ENCODE peak calls at places on chromosomes 11 and 22, in five cellular contexts. J is mesenchymal stem cell, C is heart right ventricle, D is endothelial cell of umbilical vein, A is mesendoderm. K is an unnamed sample.

GRCh38 chr11:79043726-79044125 is 397.1 kb downstream of the TENM4 start:
- DNase-seq in J (no peak), C (no peak), D (no peak), A (no peak), K (no peak)

GRCh38 chr22:50671641-50672040 is 982 bp upstream of the SHANK3 start:
- DNase-seq in J (no peak), C (peak; percentile 47), D (peak; percentile 56), A (no peak), K (no peak)

GRCh38 chr22:28299760-28300159 is 379.9 kb downstream of the TTC28 start:
- DNase-seq in J (peak; percentile 13), C (no peak), D (no peak), A (peak; percentile 16), K (no peak)

GRCh38 chr22:50523806-50524663 is 1.4 kb downstream of the SCO2 start:
- DNase-seq in J (peak; percentile 5), C (no peak), D (no peak), A (no peak), K (no peak)

GRCh38 chr11:1564535-1565172 is 7.4 kb downstream of the DUSP8 start:
- DNase-seq in J (peak; percentile 83), C (peak; percentile 69), D (peak; percentile 57), A (peak; percentile 88), K (no peak)

GRCh38 chr11:117520201-117520600 is 192.5 kb downstream of the CEP164 start:
- DNase-seq in J (peak; percentile 2), C (no peak), D (no peak), A (no peak), K (no peak)

GRCh38 chr11:501001-501682 is 5.9 kb downstream of the RNH1 start:
- DNase-seq in J (no peak), C (peak; percentile 59), D (no peak), A (no peak), K (no peak)

GRCh38 chr11:1307163-1307870 is 2.1 kb downstream of the TOLLIP start:
- DNase-seq in J (no peak), C (no peak), D (no peak), A (no peak), K (no peak)

GRCh38 chr11:118914178-118914918 is 11.4 kb downstream of the BCL9L start:
- DNase-seq in J (no peak), C (no peak), D (no peak), A (peak; percentile 51), K (peak; percentile 80)

GRCh38 chr11:70548976-70549375 is 150.6 kb downstream of the CTTN start:
- DNase-seq in J (no peak), C (no peak), D (no peak), A (no peak), K (no peak)

GRCh38 chr11:88330826-88331428 is 6.6 kb downstream of the CTSC start:
- DNase-seq in J (no peak), C (no peak), D (no peak), A (no peak), K (no peak)

GRCh38 chr22:34622602-34623001 is 443.4 kb upstream of the ISX start:
- DNase-seq in J (no peak), C (no peak), D (no peak), A (no peak), K (no peak)

GRCh38 chr11:47843354-47844060 is 4.6 kb downstream of the NUP160 start:
- DNase-seq in J (no peak), C (no peak), D (no peak), A (no peak), K (no peak)

GRCh38 chr11:91927448-91927847 is 297.2 kb upstream of the FAT3 start:
- DNase-seq in J (no peak), C (no peak), D (no peak), A (no peak), K (no peak)

GRCh38 chr22:33658775-33659174 is 261.5 kb downstream of the LARGE1 start:
- DNase-seq in J (peak; percentile 83), C (peak; percentile 29), D (no peak), A (no peak), K (no peak)

GRCh38 chr22:39364646-39365405 is 15.0 kb downstream of the SYNGR1 start:
- DNase-seq in J (peak; percentile 43), C (no peak), D (no peak), A (no peak), K (no peak)

GRCh38 chr11:108793611-108794010 is 128.7 kb downstream of the DDX10 start:
- DNase-seq in J (no peak), C (no peak), D (no peak), A (no peak), K (no peak)

DNA sequence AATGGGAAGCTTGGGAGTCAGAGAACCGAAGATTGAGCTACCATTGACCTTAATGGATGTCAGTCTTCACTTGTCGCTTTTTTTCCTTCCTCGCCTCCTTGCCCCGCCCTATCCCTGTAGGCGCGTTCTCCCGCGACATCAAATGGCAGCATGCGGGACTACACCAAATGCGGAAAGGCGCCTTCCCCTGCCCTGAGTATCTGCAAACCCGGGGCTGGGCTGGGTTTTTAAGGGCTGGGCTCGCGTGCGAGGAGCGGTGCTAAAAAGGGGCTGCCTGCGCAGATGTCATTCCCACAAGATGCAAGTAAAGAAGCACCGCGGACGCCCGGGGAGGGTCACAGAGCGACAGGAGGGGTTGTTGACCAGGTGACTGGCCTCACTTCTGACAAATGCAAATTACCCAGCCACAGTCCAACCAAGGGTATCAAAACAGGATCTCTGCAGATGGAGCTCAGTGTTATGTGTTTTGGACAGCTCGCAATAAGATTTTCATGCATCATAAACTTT is 4.7 kb upstream of the FAM111B start:
- DNase-seq in J (peak; percentile 63), C (peak; percentile 31), D (peak; percentile 46), A (peak; percentile 93), K (peak; percentile 26)
- H3K4me3 ChIP-seq in J (peak overlapping the region; percentile 5), C (peak overlapping the region; percentile 39), D (no peak overlapping the region), A (no peak overlapping the region), K (peak overlapping the region; percentile 61)

GRCh38 chr11:65352783-65353182 is 1.8 kb upstream of the TIGD3 start:
- DNase-seq in J (peak; percentile 44), C (no peak), D (peak; percentile 29), A (no peak), K (no peak)
- H3K36me3 ChIP-seq in J (peaks cover 56% of the 10 kb centered on the region), C (peaks cover 44% of the 10 kb centered on the region), D (peaks cover 25% of the 10 kb centered on the region), A (peaks cover 7% of the 10 kb centered on the region), K (peaks cover 29% of the 10 kb centered on the region)

DNA sequence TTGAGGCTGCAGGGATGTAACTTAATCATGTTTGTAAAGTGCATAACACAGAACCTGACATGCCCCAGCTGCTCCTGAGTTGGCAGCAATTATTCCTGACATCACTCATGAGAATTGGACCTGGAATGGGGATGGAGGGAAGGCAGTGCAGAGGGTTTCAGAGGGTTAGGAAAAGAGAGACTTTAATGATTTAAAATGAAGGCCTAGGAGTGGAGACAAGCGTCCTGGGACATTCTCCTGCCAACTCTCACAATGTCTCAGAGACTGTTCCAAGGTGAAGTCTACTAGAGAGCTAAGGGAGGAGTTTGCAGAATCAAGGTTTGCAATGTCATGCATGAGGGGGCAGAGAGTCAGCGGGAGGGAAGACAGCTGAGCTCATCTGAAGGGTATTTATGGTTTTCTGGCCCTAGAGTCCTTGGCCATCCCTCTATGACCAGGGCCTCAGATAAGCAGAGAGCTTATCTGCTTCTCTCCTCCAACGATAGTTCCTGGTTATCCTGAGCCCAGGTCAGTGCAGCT is 36.9 kb downstream of the GGTLC2 start:
- DNase-seq in J (no peak), C (no peak), D (no peak), A (peak; percentile 31), K (no peak)
- H3K4me1 ChIP-seq in J (peaks cover 32% of the 10 kb centered on the region), C (no peaks in the 10 kb centered on the region), D (no peaks in the 10 kb centered on the region), A (no peaks in the 10 kb centered on the region), K (no peaks in the 10 kb centered on the region)

DNA sequence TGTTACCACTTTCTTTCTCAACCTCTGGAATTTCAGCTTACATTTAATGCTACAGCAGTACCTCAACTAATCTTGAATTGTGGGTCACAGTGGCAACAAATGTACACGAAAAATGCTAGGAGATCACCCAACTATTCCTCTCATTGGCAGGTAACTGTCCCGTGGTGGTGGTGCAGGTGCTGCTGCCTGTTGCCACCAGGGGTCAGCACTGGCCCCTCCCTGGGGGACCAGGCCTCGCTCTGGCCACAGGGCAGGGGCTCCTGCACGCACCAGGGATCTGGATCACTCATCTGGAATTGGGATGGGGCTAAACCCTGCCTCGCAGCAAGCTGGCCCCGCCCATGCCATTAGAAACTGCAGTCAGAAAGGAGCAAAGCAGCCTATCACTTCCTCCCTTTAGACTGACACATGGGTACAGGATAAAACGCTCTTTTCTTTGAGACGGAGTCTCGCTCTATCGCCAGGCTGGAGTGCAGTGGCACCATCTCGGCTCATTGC is 6.9 kb upstream of the POLDIP3 start:
- DNase-seq in J (peak; percentile 70), C (peak; percentile 78), D (peak; percentile 51), A (peak; percentile 93), K (peak; percentile 26)
- H3K4me3 ChIP-seq in J (no peak overlapping the region), C (no peak overlapping the region), D (no peak overlapping the region), A (no peak overlapping the region), K (no peak overlapping the region)

K was measured in CD8-positive, alpha-beta memory T cell.